ENCODE peak calls at places on chromosome 10, in eight cellular contexts. D is HFFc6; E is stimulated activated CD4-positive, alpha-beta T cell treated with anti-CD3 and anti-CD28 coated beads, Interleukin-15, amount 100 ng/mL, for 1 hour; X is choroid plexus epithelial cell; G is pancreas; N is kidney tubule cell; A is T-helper 9 cell; V is stimulated activated CD8-positive, alpha-beta memory T cell treated with anti-CD3 and anti-CD28 coated beads, Interleukin-12 subunit alpha, Interleukin-12 subunit beta, amount 100 ng/mL, for 1 hour. Q is an unnamed sample.

GRCh38 chr10:7350541-7351195 is 60.2 kb downstream of the SFMBT2 start:
- DNase-seq in D (no peak), X (no peak), E (no peak), G (no peak), V (no peak), N (no peak), A (no peak), Q (no peak)

GRCh38 chr10:93280699-93281366 is 201.3 kb downstream of the MYOF start:
- DNase-seq in N (no peak), D (no peak), E (no peak), A (no peak), V (no peak), X (no peak), G (no peak), Q (no peak)

GRCh38 chr10:121734517-121735137 is 136.4 kb upstream of the FGFR2 start:
- DNase-seq in E (no peak), N (peak), D (no peak), X (peak), A (no peak), G (no peak), V (no peak), Q (no peak)

GRCh38 chr10:122387572-122387971 is 13.1 kb downstream of the PLEKHA1 start:
- DNase-seq in N (no peak), E (no peak), D (no peak), A (no peak), X (no peak), V (no peak), G (no peak), Q (no peak)

GRCh38 chr10:128274938-128275337 is 148.7 kb upstream of the MKI67 start:
- DNase-seq in A (no peak), V (no peak), E (no peak), D (no peak), N (no peak), G (no peak), X (no peak), Q (no peak)

GRCh38 chr10:32386623-32387022 is 39.7 kb upstream of the EPC1 start:
- DNase-seq in E (no peak), X (peak), N (no peak), D (no peak), V (no peak), A (no peak), G (no peak), Q (no peak)

GRCh38 chr10:69439350-69439739 is 11.9 kb upstream of the TSPAN15 start:
- DNase-seq in X (no peak), D (peak), A (no peak), V (no peak), E (no peak), N (peak), G (peak), Q (no peak)

GRCh38 chr10:36164556-36165504 is 522.7 kb upstream of the FZD8 start:
- DNase-seq in N (no peak), E (no peak), X (no peak), A (no peak), V (no peak), D (no peak), G (no peak), Q (no peak)

GRCh38 chr10:35216303-35216905 is 89.8 kb downstream of the CREM start:
- DNase-seq in N (peak), V (no peak), D (no peak), E (no peak), A (no peak), G (no peak), X (peak), Q (no peak)

GRCh38 chr10:1347525-1347924 is 291.3 kb downstream of the WDR37 start:
- DNase-seq in X (no peak), G (no peak), V (no peak), D (no peak), A (no peak), N (no peak), E (no peak), Q (no peak)

GRCh38 chr10:44569193-44570091 is 184.5 kb upstream of the CXCL12 start:
- DNase-seq in V (no peak), G (no peak), A (no peak), X (peak), D (peak), N (no peak), E (no peak), Q (no peak)

GRCh38 chr10:86751477-86751876 is 4.9 kb upstream of the BMPR1A start:
- DNase-seq in G (no peak), X (no peak), D (no peak), V (no peak), N (no peak), E (no peak), A (no peak), Q (no peak)

GRCh38 chr10:95841711-95842498 is 65.9 kb upstream of the CC2D2B start:
- DNase-seq in E (no peak), X (peak), G (no peak), V (peak), D (peak), A (peak), N (peak), Q (no peak)

GRCh38 chr10:21502371-21502765 is 23.1 kb downstream of the SKIDA1 start:
- DNase-seq in G (no peak), X (no peak), N (no peak), D (no peak), A (no peak), V (no peak), E (no peak), Q (no peak)

GRCh38 chr10:62083868-62084267 is 182.4 kb downstream of the ARID5B start:
- DNase-seq in V (no peak), D (peak), A (no peak), E (no peak), N (peak), G (peak), X (peak), Q (peak)